ENCODE peak calls at places on chromosomes 12 and 14, in six cellular contexts. One of them, this sample, is unnamed.

GRCh38 chr12:40946612-40947194 is 241.4 kb upstream of the PDZRN4 start:
- DNase-seq in K562: peak
- DNase-seq in GM12891: no peak
- DNase-seq in GM12878: no peak
- DNase-seq in HepG2: peak
- DNase-seq in H1: no peak
- DNase-seq in this sample: no peak

GRCh38 chr14:97218713-97219355 is 421.7 kb downstream of the VRK1 start:
- DNase-seq in K562: no peak
- DNase-seq in GM12891: no peak
- DNase-seq in GM12878: no peak
- DNase-seq in HepG2: no peak
- DNase-seq in H1: peak
- DNase-seq in this sample: no peak

GRCh38 chr14:90444077-90444696 is 47.4 kb downstream of the CALM1 start:
- DNase-seq in K562: no peak
- DNase-seq in GM12891: no peak
- DNase-seq in GM12878: no peak
- DNase-seq in HepG2: peak
- DNase-seq in H1: no peak
- DNase-seq in this sample: no peak

GRCh38 chr12:120474092-120474960 is 4.8 kb upstream of the SRSF9 start:
- DNase-seq in K562: peak
- DNase-seq in GM12891: no peak
- DNase-seq in GM12878: no peak
- DNase-seq in HepG2: no peak
- DNase-seq in H1: no peak
- DNase-seq in this sample: no peak

GRCh38 chr12:56046027-56046780 is 4.5 kb downstream of the RPS26 start:
- DNase-seq in K562: peak
- DNase-seq in GM12891: no peak
- DNase-seq in GM12878: no peak
- DNase-seq in HepG2: no peak
- DNase-seq in H1: no peak
- DNase-seq in this sample: no peak

GRCh38 chr12:88896958-88897357 is 316.7 kb upstream of the KITLG start:
- DNase-seq in K562: no peak
- DNase-seq in GM12891: no peak
- DNase-seq in GM12878: no peak
- DNase-seq in HepG2: no peak
- DNase-seq in H1: no peak
- DNase-seq in this sample: no peak

GRCh38 chr14:49594347-49595089 is 4.2 kb upstream of the LRR1 start:
- DNase-seq in K562: peak
- DNase-seq in GM12891: no peak
- DNase-seq in GM12878: peak
- DNase-seq in HepG2: no peak
- DNase-seq in H1: no peak
- DNase-seq in this sample: no peak

GRCh38 chr14:69775012-69775411 is 8.1 kb downstream of the SRSF5 start:
- DNase-seq in K562: no peak
- DNase-seq in GM12891: no peak
- DNase-seq in GM12878: no peak
- DNase-seq in HepG2: no peak
- DNase-seq in H1: no peak
- DNase-seq in this sample: no peak

GRCh38 chr12:10617868-10618267 is 4.5 kb upstream of the MAGOHB start:
- DNase-seq in K562: no peak
- DNase-seq in GM12891: no peak
- DNase-seq in GM12878: no peak
- DNase-seq in HepG2: no peak
- DNase-seq in H1: no peak
- DNase-seq in this sample: no peak

GRCh38 chr12:108633534-108634224 is at the start of gene SELPLG:
- DNase-seq in K562: peak
- DNase-seq in GM12891: peak
- DNase-seq in GM12878: peak
- DNase-seq in HepG2: no peak
- DNase-seq in H1: no peak
- DNase-seq in this sample: peak
- TF ChIP-seq POLR2A in K562: no peak
- TF ChIP-seq POLR2A in GM12891: no peak
- TF ChIP-seq POLR2A in GM12878: peak
- TF ChIP-seq POLR2A in HepG2: no peak
- TF ChIP-seq POLR2A in H1: no peak
- TF ChIP-seq POLR2A in this sample: no peak

GRCh38 chr12:80632835-80633234 is 74.6 kb upstream of the MYF6 start:
- DNase-seq in K562: no peak
- DNase-seq in GM12891: no peak
- DNase-seq in GM12878: no peak
- DNase-seq in HepG2: peak
- DNase-seq in H1: peak
- DNase-seq in this sample: no peak
- TF ChIP-seq TAF1 in K562: no peak
- TF ChIP-seq TAF1 in GM12891: no peak
- TF ChIP-seq TAF1 in GM12878: no peak
- TF ChIP-seq TAF1 in HepG2: no peak
- TF ChIP-seq TAF1 in H1: no peak
- TF ChIP-seq TAF1 in this sample: no peak

GRCh38 chr12:3705349-3705675 is 47.6 kb downstream of the CRACR2A start:
- DNase-seq in K562: no peak
- DNase-seq in GM12891: no peak
- DNase-seq in GM12878: no peak
- DNase-seq in HepG2: no peak
- DNase-seq in H1: no peak
- DNase-seq in this sample: no peak

GRCh38 chr12:3700861-3701260 is 52.0 kb downstream of the CRACR2A start:
- DNase-seq in K562: no peak
- DNase-seq in GM12891: no peak
- DNase-seq in GM12878: no peak
- DNase-seq in HepG2: no peak
- DNase-seq in H1: no peak
- DNase-seq in this sample: no peak

GRCh38 chr12:3704512-3705348 is 48.2 kb downstream of the CRACR2A start:
- DNase-seq in K562: no peak
- DNase-seq in GM12891: no peak
- DNase-seq in GM12878: no peak
- DNase-seq in HepG2: no peak
- DNase-seq in H1: no peak
- DNase-seq in this sample: no peak
- TF ChIP-seq POLR2AphosphoS5 in K562: no peak
- TF ChIP-seq POLR2AphosphoS5 in GM12891: no peak
- TF ChIP-seq POLR2AphosphoS5 in GM12878: no peak
- TF ChIP-seq POLR2AphosphoS5 in HepG2: no peak
- TF ChIP-seq POLR2AphosphoS5 in H1: no peak
- TF ChIP-seq POLR2AphosphoS5 in this sample: no peak

GRCh38 chr12:84644936-84645335 is 267.7 kb downstream of the SLC6A15 start:
- DNase-seq in K562: no peak
- DNase-seq in GM12891: no peak
- DNase-seq in GM12878: no peak
- DNase-seq in HepG2: no peak
- DNase-seq in H1: no peak
- DNase-seq in this sample: no peak
- TF ChIP-seq POLR2A in K562: no peak
- TF ChIP-seq POLR2A in GM12891: no peak
- TF ChIP-seq POLR2A in GM12878: no peak
- TF ChIP-seq POLR2A in HepG2: no peak
- TF ChIP-seq POLR2A in H1: no peak
- TF ChIP-seq POLR2A in this sample: no peak

GRCh38 chr14:47009615-47010014 is 358.0 kb upstream of the RPL10L start:
- DNase-seq in K562: no peak
- DNase-seq in GM12891: no peak
- DNase-seq in GM12878: no peak
- DNase-seq in HepG2: no peak
- DNase-seq in H1: no peak
- DNase-seq in this sample: no peak
- TF ChIP-seq TAF1 in K562: no peak
- TF ChIP-seq TAF1 in GM12891: no peak
- TF ChIP-seq TAF1 in GM12878: no peak
- TF ChIP-seq TAF1 in HepG2: no peak
- TF ChIP-seq TAF1 in H1: no peak
- TF ChIP-seq TAF1 in this sample: no peak